ENCODE peak calls at places on chromosome 7, in eight cellular contexts. O, Z, B, T, N, H, A and W are unnamed samples.

GRCh38 chr7:100022621-100023020 is 7.2 kb downstream of the ZKSCAN1 start:
- DNase-seq in O (no peak), H (no peak), N (no peak), A (no peak), Z (no peak), B (no peak), T (no peak), W (no peak)

GRCh38 chr7:157412021-157412443 is 75.2 kb downstream of the DNAJB6 start:
- DNase-seq in Z (peak; percentile 78), A (peak; percentile 27), T (no peak), B (no peak), N (peak; percentile 96), H (no peak), O (no peak), W (no peak)

GRCh38 chr7:42227931-42228591 is 8.9 kb downstream of the GLI3 start:
- DNase-seq in N (no peak), Z (peak; percentile 68), A (peak; percentile 56), B (no peak), O (no peak), T (no peak), H (no peak), W (no peak)

GRCh38 chr7:112411186-112411795 is 39.0 kb upstream of the IFRD1 start:
- DNase-seq in T (no peak), O (peak; percentile 58), H (no peak), A (peak; percentile 27), B (no peak), N (peak; percentile 39), Z (peak; percentile 51), W (no peak)

GRCh38 chr7:102849079-102849478 is 63.7 kb upstream of the LRRC17 start:
- DNase-seq in Z (peak; percentile 50), T (no peak), B (peak; percentile 63), N (no peak), H (no peak), O (no peak), A (no peak), W (no peak)

GRCh38 chr7:39686261-39686924 is 63.0 kb downstream of the RALA start:
- DNase-seq in B (no peak), N (peak; percentile 80), T (no peak), A (no peak), H (peak; percentile 52), Z (peak; percentile 52), O (no peak), W (no peak)

GRCh38 chr7:44264221-44264956 is 61.0 kb downstream of the CAMK2B start:
- DNase-seq in A (peak; percentile 52), O (peak; percentile 55), N (no peak), Z (no peak), T (no peak), B (no peak), H (no peak), W (no peak)

GRCh38 chr7:51187941-51188340 is 128.7 kb downstream of the COBL start:
- DNase-seq in N (no peak), H (no peak), B (no peak), A (no peak), O (peak; percentile 32), Z (no peak), T (no peak), W (no peak)

GRCh38 chr7:37957236-37957970 is 37.0 kb downstream of the EPDR1 start:
- DNase-seq in T (no peak), O (no peak), H (no peak), N (no peak), A (no peak), Z (no peak), B (no peak), W (no peak)

GRCh38 chr7:44272981-44273380 is 52.4 kb downstream of the CAMK2B start:
- DNase-seq in O (no peak), H (no peak), N (no peak), B (no peak), Z (no peak), T (no peak), A (no peak), W (no peak)

GRCh38 chr7:3880221-3880935 is 579.3 kb downstream of the SDK1 start:
- DNase-seq in A (no peak), T (no peak), H (no peak), B (no peak), Z (no peak), N (no peak), O (no peak), W (no peak)

GRCh38 chr7:141511370-141512335 is 39.6 kb upstream of the AGK start:
- DNase-seq in Z (peak; percentile 9), N (no peak), B (no peak), H (no peak), T (no peak), O (no peak), A (peak; percentile 8), W (no peak)

GRCh38 chr7:156050636-156051569 is 238.6 kb upstream of the SHH start:
- DNase-seq in O (no peak), T (no peak), H (no peak), A (no peak), B (no peak), Z (no peak), N (no peak), W (no peak)

GRCh38 chr7:19982841-19983835 is 209.7 kb upstream of the TMEM196 start:
- DNase-seq in N (peak; percentile 32), O (peak; percentile 73), Z (no peak), A (peak; percentile 14), H (no peak), T (peak; percentile 61), B (peak; percentile 72), W (no peak)

GRCh38 chr7:114130860-114131259 is 212.1 kb upstream of the PPP1R3A start:
- DNase-seq in B (no peak), O (no peak), N (no peak), Z (no peak), H (no peak), A (no peak), T (no peak), W (no peak)

GRCh38 chr7:44858161-44858560 is 10.3 kb upstream of the H2AZ2 start:
- DNase-seq in T (no peak), B (no peak), N (no peak), Z (no peak), A (no peak), H (no peak), O (no peak), W (no peak)

GRCh38 chr7:85104432-85105205 is 82.2 kb downstream of the SEMA3D start:
- DNase-seq in N (peak; percentile 80), B (no peak), Z (peak; percentile 24), T (peak; percentile 35), O (no peak), H (no peak), A (no peak), W (no peak)

GRCh38 chr7:134693256-134693655 is 46.6 kb downstream of the BPGM start:
- DNase-seq in N (peak; percentile 99), O (no peak), Z (peak; percentile 85), T (peak; percentile 88), B (peak; percentile 85), A (peak; percentile 60), H (no peak), W (no peak)

GRCh38 chr7:55903985-55904759 is 16.9 kb downstream of the ZNF713 start:
- DNase-seq in O (no peak), Z (no peak), N (no peak), A (no peak), H (peak; percentile 50), B (no peak), T (no peak), W (no peak)

GRCh38 chr7:87047-87446 is 105.3 kb upstream of the FAM20C start:
- DNase-seq in A (no peak), Z (no peak), H (no peak), O (peak; percentile 37), B (no peak), T (no peak), N (no peak), W (no peak)

GRCh38 chr7:130903358-130903974 is 169.5 kb upstream of the KLF14 start:
- DNase-seq in Z (peak; percentile 63), T (peak; percentile 79), B (peak; percentile 54), H (no peak), N (peak; percentile 96), A (no peak), O (no peak), W (no peak)

GRCh38 chr7:142753366-142753765 is 4.1 kb downstream of the PRSS1 start:
- DNase-seq in B (no peak), T (no peak), A (no peak), O (no peak), H (no peak), Z (no peak), N (no peak), W (no peak)

GRCh38 chr7:98872328-98872924 is 2.6 kb upstream of the TMEM130 start:
- DNase-seq in B (no peak), T (no peak), O (no peak), H (no peak), A (peak; percentile 42), Z (no peak), N (peak; percentile 41), W (no peak)

GRCh38 chr7:1544178-1544895 is 11.7 kb downstream of the TMEM184A start:
- DNase-seq in T (no peak), A (no peak), N (no peak), Z (no peak), B (no peak), H (no peak), O (no peak), W (no peak)